ENCODE peak calls at places on chromosome 19, in six cellular contexts. V, X, U, H, F and P are unnamed samples.
A peak's percentile ranks its signal among the peaks of the same experiment; 100 is the strongest.

GRCh38 chr19:11423164-11423803 is 4.2 kb upstream of the RGL3 start:
- DNase-seq in V (no peak), X (no peak), U (no peak), H (no peak), F (no peak), P (no peak)

GRCh38 chr19:49574206-49574755 is 6.1 kb downstream of the NOSIP start:
- DNase-seq in V (no peak), X (no peak), U (no peak), H (no peak), F (no peak), P (no peak)

GRCh38 chr19:17910776-17911360 is 21.9 kb upstream of the CCDC124 start:
- DNase-seq in V (no peak), X (no peak), U (no peak), H (no peak), F (no peak), P (no peak)

GRCh38 chr19:6238643-6239281 is 41.0 kb downstream of the MLLT1 start:
- DNase-seq in V (no peak), X (no peak), U (peak; percentile 70), H (no peak), F (no peak), P (no peak)

GRCh38 chr19:11984986-11985385 is 20.1 kb downstream of the ZNF763 start:
- DNase-seq in V (no peak), X (no peak), U (no peak), H (no peak), F (no peak), P (no peak)

GRCh38 chr19:12580180-12580694 is 29.0 kb upstream of the ZNF564 start:
- DNase-seq in V (no peak), X (no peak), U (no peak), H (no peak), F (no peak), P (no peak)

GRCh38 chr19:19420570-19421301 is 15.3 kb downstream of the GATAD2A start:
- DNase-seq in V (no peak), X (no peak), U (no peak), H (no peak), F (no peak), P (no peak)

GRCh38 chr19:55484571-55485438 is at the start of gene NAT14:
- DNase-seq in V (peak; percentile 39), X (peak; percentile 66), U (peak; percentile 81), H (no peak), F (peak; percentile 93), P (no peak)

GRCh38 chr19:46529622-46530451 is 34.2 kb upstream of the PNMA8B start:
- DNase-seq in V (peak; percentile 46), X (no peak), U (peak; percentile 88), H (no peak), F (peak; percentile 84), P (peak; percentile 59)

GRCh38 chr19:12868540-12869112 is 12.6 kb downstream of the DNASE2 start:
- DNase-seq in V (no peak), X (no peak), U (no peak), H (no peak), F (no peak), P (no peak)

GRCh38 chr19:13885826-13886365 is 9.0 kb downstream of the NANOS3 start:
- DNase-seq in V (no peak), X (no peak), U (no peak), H (no peak), F (no peak), P (no peak)

GRCh38 chr19:38394488-38394887 is 6.0 kb downstream of the SPRED3 start:
- DNase-seq in V (no peak), X (no peak), U (no peak), H (no peak), F (peak; percentile 95), P (peak; percentile 38)

GRCh38 chr19:54209058-54209747 is 8.5 kb downstream of the RPS9 start:
- DNase-seq in V (no peak), X (no peak), U (peak; percentile 73), H (no peak), F (peak; percentile 49), P (peak; percentile 17)

GRCh38 chr19:35533822-35534521 is 716 bp downstream of the GAPDHS start:
- DNase-seq in V (no peak), X (no peak), U (peak; percentile 78), H (no peak), F (peak; percentile 67), P (no peak)

GRCh38 chr19:49746206-49746958 is 16.7 kb downstream of the TSKS start:
- DNase-seq in V (no peak), X (peak; percentile 93), U (peak; percentile 72), H (no peak), F (peak; percentile 99), P (peak; percentile 8)

GRCh38 chr19:1163283-1163933 is 10.7 kb downstream of the SBNO2 start:
- DNase-seq in V (no peak), X (no peak), U (peak; percentile 85), H (no peak), F (no peak), P (no peak)

GRCh38 chr19:16203256-16204004 is 5.7 kb downstream of the AP1M1 start:
- DNase-seq in V (no peak), X (no peak), U (no peak), H (no peak), F (no peak), P (no peak)

GRCh38 chr19:33797821-33798633 is 1.4 kb downstream of the KCTD15 start:
- DNase-seq in V (no peak), X (no peak), U (no peak), H (no peak), F (peak; percentile 59), P (peak; percentile 30)

GRCh38 chr19:676343-677105 is at the start of gene FSTL3:
- DNase-seq in V (no peak), X (no peak), U (no peak), H (no peak), F (no peak), P (no peak)

GRCh38 chr19:52993342-52994178 is 20.2 kb upstream of the ERVV-1 start:
- DNase-seq in V (peak; percentile 61), X (peak; percentile 49), U (peak; percentile 83), H (no peak), F (peak; percentile 91), P (peak; percentile 51)

GRCh38 chr19:4859697-4860096 is 7.8 kb downstream of the PLIN3 start:
- DNase-seq in V (no peak), X (no peak), U (no peak), H (no peak), F (no peak), P (no peak)

GRCh38 chr19:53980553-53981407 is 10.7 kb upstream of the CACNG6 start:
- DNase-seq in V (no peak), X (peak; percentile 33), U (no peak), H (no peak), F (peak; percentile 82), P (peak; percentile 59)

GRCh38 chr19:4539697-4540581 is at the start of gene LRG1:
- DNase-seq in V (no peak), X (no peak), U (peak; percentile 90), H (no peak), F (no peak), P (peak; percentile 74)

GRCh38 chr19:50508850-50509190 is 2.2 kb downstream of the JOSD2 start:
- DNase-seq in V (no peak), X (no peak), U (no peak), H (no peak), F (no peak), P (no peak)

GRCh38 chr19:48500830-48501445 is 10.7 kb downstream of the LMTK3 start:
- DNase-seq in V (no peak), X (no peak), U (no peak), H (no peak), F (no peak), P (no peak)

GRCh38 chr19:58118979-58119733 is 21.1 kb upstream of the ZSCAN18 start:
- DNase-seq in V (no peak), X (no peak), U (no peak), H (no peak), F (no peak), P (no peak)